ENCODE peak calls at places on chromosomes 7 and 10, in eight cellular contexts. One of them, this sample, is unnamed.

GRCh38 chr7:96184783-96185182 is 137.1 kb downstream of the SLC25A13 start:
- DNase-seq in cardiac muscle cell: no peak
- DNase-seq in AG04450: no peak
- DNase-seq in heart right ventricle: no peak
- DNase-seq in A549: no peak
- DNase-seq in GM20000: no peak
- DNase-seq in brain microvascular endothelial cell: no peak
- DNase-seq in omental fat pad: no peak
- DNase-seq in this sample: no peak

GRCh38 chr7:100102950-100103840 is 1.8 kb downstream of the AP4M1 start:
- DNase-seq in brain microvascular endothelial cell: peak
- DNase-seq in AG04450: peak
- DNase-seq in GM20000: no peak
- DNase-seq in omental fat pad: no peak
- DNase-seq in cardiac muscle cell: peak
- DNase-seq in A549: no peak
- DNase-seq in heart right ventricle: no peak
- DNase-seq in this sample: no peak

GRCh38 chr7:13879994-13880686 is 109.3 kb downstream of the ETV1 start:
- DNase-seq in cardiac muscle cell: peak
- DNase-seq in AG04450: no peak
- DNase-seq in brain microvascular endothelial cell: peak
- DNase-seq in GM20000: no peak
- DNase-seq in A549: no peak
- DNase-seq in omental fat pad: no peak
- DNase-seq in heart right ventricle: no peak
- DNase-seq in this sample: no peak

GRCh38 chr10:113644185-113645120 is 19.4 kb downstream of the NRAP start:
- DNase-seq in GM20000: no peak
- DNase-seq in brain microvascular endothelial cell: peak
- DNase-seq in A549: no peak
- DNase-seq in AG04450: peak
- DNase-seq in cardiac muscle cell: peak
- DNase-seq in omental fat pad: no peak
- DNase-seq in heart right ventricle: no peak
- DNase-seq in this sample: no peak

GRCh38 chr10:290026-290725 is 154.9 kb downstream of the ZMYND11 start:
- DNase-seq in brain microvascular endothelial cell: no peak
- DNase-seq in heart right ventricle: no peak
- DNase-seq in AG04450: no peak
- DNase-seq in GM20000: no peak
- DNase-seq in omental fat pad: no peak
- DNase-seq in A549: no peak
- DNase-seq in cardiac muscle cell: peak
- DNase-seq in this sample: no peak

GRCh38 chr10:16944081-16944922 is 127.1 kb upstream of the RSU1 start:
- DNase-seq in GM20000: no peak
- DNase-seq in omental fat pad: no peak
- DNase-seq in heart right ventricle: no peak
- DNase-seq in cardiac muscle cell: peak
- DNase-seq in AG04450: peak
- DNase-seq in brain microvascular endothelial cell: no peak
- DNase-seq in A549: no peak
- DNase-seq in this sample: no peak

GRCh38 chr7:128352138-128352537 is 8.4 kb upstream of the RBM28 start:
- DNase-seq in omental fat pad: no peak
- DNase-seq in heart right ventricle: peak
- DNase-seq in cardiac muscle cell: peak
- DNase-seq in A549: peak
- DNase-seq in AG04450: no peak
- DNase-seq in GM20000: peak
- DNase-seq in brain microvascular endothelial cell: no peak
- DNase-seq in this sample: no peak

GRCh38 chr10:132065491-132066105 is at the start of gene JAKMIP3:
- DNase-seq in brain microvascular endothelial cell: peak
- DNase-seq in omental fat pad: no peak
- DNase-seq in AG04450: peak
- DNase-seq in cardiac muscle cell: peak
- DNase-seq in A549: peak
- DNase-seq in GM20000: no peak
- DNase-seq in heart right ventricle: no peak
- DNase-seq in this sample: no peak

GRCh38 chr10:106577266-106577665 is 587.2 kb downstream of the SORCS1 start:
- DNase-seq in omental fat pad: no peak
- DNase-seq in AG04450: no peak
- DNase-seq in A549: peak
- DNase-seq in heart right ventricle: no peak
- DNase-seq in brain microvascular endothelial cell: peak
- DNase-seq in GM20000: no peak
- DNase-seq in cardiac muscle cell: peak
- DNase-seq in this sample: no peak

GRCh38 chr10:77458986-77459590 is 178.5 kb downstream of the KCNMA1 start:
- DNase-seq in cardiac muscle cell: peak
- DNase-seq in A549: no peak
- DNase-seq in omental fat pad: no peak
- DNase-seq in brain microvascular endothelial cell: peak
- DNase-seq in AG04450: no peak
- DNase-seq in GM20000: no peak
- DNase-seq in heart right ventricle: no peak
- DNase-seq in this sample: no peak

GRCh38 chr7:7913506-7913905 is 55.1 kb upstream of the GLCCI1 start:
- DNase-seq in cardiac muscle cell: no peak
- DNase-seq in AG04450: no peak
- DNase-seq in brain microvascular endothelial cell: no peak
- DNase-seq in GM20000: no peak
- DNase-seq in A549: no peak
- DNase-seq in omental fat pad: no peak
- DNase-seq in heart right ventricle: no peak
- DNase-seq in this sample: no peak

GRCh38 chr10:69749180-69750010 is 52.3 kb upstream of the COL13A1 start:
- DNase-seq in A549: no peak
- DNase-seq in brain microvascular endothelial cell: peak
- DNase-seq in omental fat pad: no peak
- DNase-seq in AG04450: no peak
- DNase-seq in cardiac muscle cell: no peak
- DNase-seq in heart right ventricle: no peak
- DNase-seq in GM20000: no peak
- DNase-seq in this sample: no peak

GRCh38 chr10:49756031-49756430 is 6.1 kb downstream of the OGDHL start:
- DNase-seq in A549: no peak
- DNase-seq in cardiac muscle cell: no peak
- DNase-seq in AG04450: no peak
- DNase-seq in brain microvascular endothelial cell: no peak
- DNase-seq in omental fat pad: no peak
- DNase-seq in heart right ventricle: no peak
- DNase-seq in GM20000: no peak
- DNase-seq in this sample: no peak

GRCh38 chr10:27716521-27716920 is 29.1 kb downstream of the MKX start:
- DNase-seq in omental fat pad: no peak
- DNase-seq in AG04450: no peak
- DNase-seq in A549: no peak
- DNase-seq in GM20000: no peak
- DNase-seq in brain microvascular endothelial cell: no peak
- DNase-seq in heart right ventricle: no peak
- DNase-seq in cardiac muscle cell: no peak
- DNase-seq in this sample: no peak

GRCh38 chr7:1056006-1056784 is 11.8 kb downstream of the GPR146 start:
- DNase-seq in cardiac muscle cell: no peak
- DNase-seq in heart right ventricle: no peak
- DNase-seq in GM20000: no peak
- DNase-seq in AG04450: no peak
- DNase-seq in A549: no peak
- DNase-seq in brain microvascular endothelial cell: no peak
- DNase-seq in omental fat pad: no peak
- DNase-seq in this sample: no peak

GRCh38 chr10:95756796-95757657 is 1.1 kb downstream of the ENTPD1 start:
- DNase-seq in GM20000: no peak
- DNase-seq in heart right ventricle: no peak
- DNase-seq in omental fat pad: no peak
- DNase-seq in cardiac muscle cell: peak
- DNase-seq in brain microvascular endothelial cell: no peak
- DNase-seq in AG04450: no peak
- DNase-seq in A549: no peak
- DNase-seq in this sample: no peak

GRCh38 chr7:102061981-102062390 is 224.7 kb upstream of the SH2B2 start:
- DNase-seq in cardiac muscle cell: peak
- DNase-seq in omental fat pad: no peak
- DNase-seq in GM20000: peak
- DNase-seq in brain microvascular endothelial cell: no peak
- DNase-seq in AG04450: no peak
- DNase-seq in A549: peak
- DNase-seq in heart right ventricle: no peak
- DNase-seq in this sample: peak

DNA sequence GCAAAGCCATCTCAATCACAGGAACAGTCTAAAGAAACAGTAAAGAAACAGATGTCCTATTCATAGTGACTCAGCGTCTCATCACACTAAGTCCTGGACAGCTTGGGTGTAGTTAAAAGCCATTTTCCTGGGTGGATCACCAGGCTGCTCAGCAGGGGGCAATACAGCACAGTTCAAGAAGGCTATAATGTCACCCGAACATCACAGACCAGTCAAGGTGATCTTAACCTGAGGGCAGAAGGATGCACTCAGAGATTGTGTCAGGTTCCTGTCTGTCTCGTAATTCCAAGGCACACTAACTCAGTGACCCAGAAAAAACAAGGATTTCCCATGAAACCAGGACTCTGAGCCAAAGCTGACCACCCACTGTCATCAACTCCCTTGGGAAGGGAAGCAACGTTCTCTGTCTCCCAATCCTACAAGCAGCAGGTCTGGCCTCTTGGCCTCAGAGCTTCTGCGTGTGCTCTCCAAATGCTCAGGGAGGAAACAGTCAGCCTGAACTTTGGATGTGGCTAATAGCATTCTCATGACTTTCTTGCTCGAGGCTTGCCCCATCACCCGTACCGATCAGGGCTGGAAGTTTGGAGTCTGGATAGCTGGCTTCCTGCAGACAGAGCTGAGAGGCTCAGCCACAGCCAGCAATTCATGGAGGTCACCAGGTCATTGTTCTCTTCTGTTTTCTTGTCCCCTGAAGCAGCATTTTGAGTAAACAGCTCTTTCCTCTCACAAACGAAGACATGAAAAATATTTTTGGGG is 90.4 kb upstream of the FAM171A1 start:
- DNase-seq in cardiac muscle cell: peak
- DNase-seq in brain microvascular endothelial cell: peak
- DNase-seq in GM20000: peak
- DNase-seq in heart right ventricle: peak
- DNase-seq in AG04450: no peak
- DNase-seq in omental fat pad: no peak
- DNase-seq in A549: peak
- DNase-seq in this sample: no peak
- TF ChIP-seq CTCF in cardiac muscle cell: peak
- TF ChIP-seq CTCF in brain microvascular endothelial cell: peak
- TF ChIP-seq CTCF in GM20000: peak
- TF ChIP-seq CTCF in heart right ventricle: no peak
- TF ChIP-seq CTCF in AG04450: peak
- TF ChIP-seq CTCF in omental fat pad: no peak
- TF ChIP-seq CTCF in A549: peak
- TF ChIP-seq CTCF in this sample: peak

GRCh38 chr10:60042262-60042661 is 135.9 kb upstream of the CCDC6 start:
- DNase-seq in brain microvascular endothelial cell: no peak
- DNase-seq in GM20000: no peak
- DNase-seq in AG04450: no peak
- DNase-seq in A549: no peak
- DNase-seq in cardiac muscle cell: no peak
- DNase-seq in heart right ventricle: no peak
- DNase-seq in omental fat pad: no peak
- DNase-seq in this sample: no peak

GRCh38 chr10:60042959-60043358 is 136.6 kb upstream of the CCDC6 start:
- DNase-seq in brain microvascular endothelial cell: no peak
- DNase-seq in AG04450: no peak
- DNase-seq in omental fat pad: no peak
- DNase-seq in cardiac muscle cell: no peak
- DNase-seq in A549: no peak
- DNase-seq in GM20000: no peak
- DNase-seq in heart right ventricle: no peak
- DNase-seq in this sample: no peak

GRCh38 chr10:60044221-60044620 is 137.9 kb upstream of the CCDC6 start:
- DNase-seq in brain microvascular endothelial cell: peak
- DNase-seq in AG04450: no peak
- DNase-seq in A549: no peak
- DNase-seq in omental fat pad: no peak
- DNase-seq in cardiac muscle cell: peak
- DNase-seq in GM20000: no peak
- DNase-seq in heart right ventricle: no peak
- DNase-seq in this sample: no peak

GRCh38 chr10:60043561-60043960 is 137.2 kb upstream of the CCDC6 start:
- DNase-seq in GM20000: no peak
- DNase-seq in heart right ventricle: no peak
- DNase-seq in omental fat pad: no peak
- DNase-seq in A549: no peak
- DNase-seq in brain microvascular endothelial cell: no peak
- DNase-seq in cardiac muscle cell: peak
- DNase-seq in AG04450: no peak
- DNase-seq in this sample: no peak

DNA sequence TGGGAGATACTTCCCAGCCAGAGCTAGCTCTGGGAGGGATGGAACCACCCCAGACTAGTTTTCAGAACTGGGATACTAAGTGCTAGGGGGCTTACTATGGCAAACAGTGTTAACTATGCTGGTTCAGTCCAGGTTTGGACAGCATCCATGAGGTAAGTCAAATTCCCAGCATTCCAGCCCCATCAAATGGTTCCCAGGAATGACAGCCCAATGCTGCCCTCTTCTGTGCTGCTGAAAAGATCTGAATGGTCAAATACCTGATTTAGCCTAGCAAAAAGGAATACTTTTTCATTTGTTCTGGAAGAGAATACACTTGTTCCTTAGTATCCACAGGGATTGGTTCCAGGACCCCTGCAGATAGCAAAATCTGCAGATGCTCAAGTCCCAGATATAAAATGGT is 141.8 kb upstream of the CCDC6 start:
- DNase-seq in A549: peak
- DNase-seq in AG04450: no peak
- DNase-seq in brain microvascular endothelial cell: no peak
- DNase-seq in cardiac muscle cell: peak
- DNase-seq in heart right ventricle: no peak
- DNase-seq in GM20000: no peak
- DNase-seq in omental fat pad: no peak
- DNase-seq in this sample: no peak
- TF ChIP-seq CTCF in A549: peak
- TF ChIP-seq CTCF in AG04450: peak
- TF ChIP-seq CTCF in brain microvascular endothelial cell: peak
- TF ChIP-seq CTCF in cardiac muscle cell: peak
- TF ChIP-seq CTCF in heart right ventricle: peak
- TF ChIP-seq CTCF in GM20000: no peak
- TF ChIP-seq CTCF in omental fat pad: no peak
- TF ChIP-seq CTCF in this sample: no peak

GRCh38 chr7:38178695-38179344 is 775 bp downstream of the STARD3NL start:
- DNase-seq in cardiac muscle cell: no peak
- DNase-seq in GM20000: peak
- DNase-seq in omental fat pad: no peak
- DNase-seq in A549: no peak
- DNase-seq in AG04450: no peak
- DNase-seq in heart right ventricle: no peak
- DNase-seq in brain microvascular endothelial cell: no peak
- DNase-seq in this sample: peak
- TF ChIP-seq CTCF in cardiac muscle cell: no peak
- TF ChIP-seq CTCF in GM20000: no peak
- TF ChIP-seq CTCF in omental fat pad: no peak
- TF ChIP-seq CTCF in A549: no peak
- TF ChIP-seq CTCF in AG04450: no peak
- TF ChIP-seq CTCF in heart right ventricle: no peak
- TF ChIP-seq CTCF in brain microvascular endothelial cell: no peak
- TF ChIP-seq CTCF in this sample: no peak

GRCh38 chr10:117723343-117723742 is 180.8 kb downstream of the EMX2 start:
- DNase-seq in A549: no peak
- DNase-seq in GM20000: no peak
- DNase-seq in brain microvascular endothelial cell: no peak
- DNase-seq in omental fat pad: no peak
- DNase-seq in AG04450: no peak
- DNase-seq in heart right ventricle: no peak
- DNase-seq in cardiac muscle cell: no peak
- DNase-seq in this sample: no peak
- TF ChIP-seq CTCF in A549: no peak
- TF ChIP-seq CTCF in GM20000: no peak
- TF ChIP-seq CTCF in brain microvascular endothelial cell: no peak
- TF ChIP-seq CTCF in omental fat pad: no peak
- TF ChIP-seq CTCF in AG04450: no peak
- TF ChIP-seq CTCF in heart right ventricle: no peak
- TF ChIP-seq CTCF in cardiac muscle cell: no peak
- TF ChIP-seq CTCF in this sample: no peak

This sample was measured in GM10248.